ENCODE peak calls at places on chromosomes 7 and 10, in eight cellular contexts. K is HTR-8/SVneo; G is stimulated activated CD4-positive, alpha-beta T cell treated with anti-CD3 and anti-CD28 coated beads, TNF-alpha, amount 100 ng/mL, for 1 hour; W is right cardiac atrium; O is nucleus accumbens; S is endothelial cell; X is left cardiac atrium; E is HT-29. L is an unnamed sample.

GRCh38 chr7:80415522-80415921 is 96.3 kb downstream of the GNAT3 start:
- DNase-seq in K (no peak), G (no peak), W (no peak), O (no peak), S (no peak), X (no peak), E (no peak), L (no peak)

GRCh38 chr7:7761340-7761973 is 43.0 kb upstream of the RPA3 start:
- DNase-seq in K (peak; percentile 28), G (no peak), W (no peak), O (no peak), S (no peak), X (no peak), E (peak; percentile 62), L (no peak)

GRCh38 chr10:125231116-125231812 is 70.9 kb upstream of the CTBP2 start:
- DNase-seq in K (peak; percentile 91), G (no peak), W (no peak), O (no peak), S (no peak), X (no peak), E (peak; percentile 75), L (no peak)

GRCh38 chr10:70063418-70064098 is 10.9 kb downstream of the MACROH2A2 start:
- DNase-seq in K (no peak), G (no peak), W (no peak), O (no peak), S (no peak), X (no peak), E (no peak), L (no peak)

GRCh38 chr10:36621346-36621745 is 504.1 kb upstream of the ANKRD30A start:
- DNase-seq in K (no peak), G (no peak), W (no peak), O (no peak), S (no peak), X (no peak), E (no peak), L (no peak)

GRCh38 chr10:86335831-86336230 is 30.8 kb downstream of the GRID1 start:
- DNase-seq in K (no peak), G (no peak), W (peak; percentile 2), O (no peak), S (no peak), X (no peak), E (no peak), L (no peak)

GRCh38 chr7:154183946-154184345 is 131.7 kb downstream of the DPP6 start:
- DNase-seq in K (no peak), G (no peak), W (no peak), O (no peak), S (no peak), X (no peak), E (no peak), L (no peak)

GRCh38 chr7:92788559-92789183 is 47.7 kb downstream of the CDK6 start:
- DNase-seq in K (no peak), G (no peak), W (no peak), O (no peak), S (no peak), X (no peak), E (no peak), L (no peak)

GRCh38 chr7:43648725-43649406 is 66.0 kb downstream of the STK17A start:
- DNase-seq in K (no peak), G (peak; percentile 57), W (no peak), O (no peak), S (no peak), X (no peak), E (no peak), L (peak; percentile 56)

GRCh38 chr7:133789951-133790350 is 337.2 kb upstream of the LRGUK start:
- DNase-seq in K (no peak), G (no peak), W (no peak), O (no peak), S (no peak), X (no peak), E (no peak), L (no peak)

GRCh38 chr7:29319719-29320521 is 125.3 kb downstream of the CHN2 start:
- DNase-seq in K (no peak), G (no peak), W (no peak), O (peak; percentile 66), S (no peak), X (no peak), E (no peak), L (no peak)

GRCh38 chr7:118245267-118246040 is 20.9 kb downstream of the ANKRD7 start:
- DNase-seq in K (no peak), G (no peak), W (no peak), O (no peak), S (no peak), X (no peak), E (no peak), L (no peak)

GRCh38 chr10:69497235-69497561 is 45.9 kb downstream of the TSPAN15 start:
- DNase-seq in K (no peak), G (no peak), W (peak; percentile 8), O (peak; percentile 46), S (no peak), X (no peak), E (no peak), L (no peak)

GRCh38 chr10:11142809-11143208 is 125.1 kb downstream of the CELF2 start:
- DNase-seq in K (no peak), G (no peak), W (no peak), O (no peak), S (no peak), X (no peak), E (no peak), L (no peak)

GRCh38 chr10:32060372-32060771 is 4.1 kb upstream of the KIF5B start:
- DNase-seq in K (no peak), G (no peak), W (no peak), O (no peak), S (no peak), X (no peak), E (no peak), L (no peak)

GRCh38 chr10:110010076-110011069 is 2.6 kb downstream of the ADD3 start:
- DNase-seq in K (no peak), G (peak; percentile 36), W (no peak), O (no peak), S (no peak), X (no peak), E (no peak), L (peak; percentile 30)

GRCh38 chr10:48523820-48524758 is 80.8 kb downstream of the ARHGAP22 start:
- DNase-seq in K (peak; percentile 55), G (no peak), W (no peak), O (no peak), S (peak; percentile 55), X (no peak), E (no peak), L (no peak)

GRCh38 chr10:100496567-100496966 is 23.1 kb downstream of the SEC31B start:
- DNase-seq in K (no peak), G (no peak), W (no peak), O (no peak), S (no peak), X (no peak), E (no peak), L (no peak)

GRCh38 chr10:15748137-15748536 is 28.4 kb upstream of the ITGA8 start:
- DNase-seq in K (no peak), G (no peak), W (no peak), O (no peak), S (no peak), X (no peak), E (no peak), L (no peak)

GRCh38 chr7:8109196-8110022 is 140.8 kb downstream of the GLCCI1 start:
- DNase-seq in K (no peak), G (no peak), W (no peak), O (no peak), S (no peak), X (no peak), E (peak; percentile 16), L (no peak)

GRCh38 chr10:9137368-9137767 is 1082.9 kb downstream of the GATA3 start:
- DNase-seq in K (no peak), G (no peak), W (no peak), O (no peak), S (no peak), X (no peak), E (no peak), L (no peak)

GRCh38 chr7:111730476-111731300 is 168.4 kb upstream of the IMMP2L start:
- DNase-seq in K (peak; percentile 14), G (no peak), W (no peak), O (no peak), S (no peak), X (no peak), E (peak; percentile 37), L (no peak)

GRCh38 chr7:134946260-134946659 is 40.0 kb upstream of the AGBL3 start:
- DNase-seq in K (no peak), G (no peak), W (no peak), O (peak; percentile 5), S (no peak), X (no peak), E (no peak), L (no peak)

GRCh38 chr10:13831711-13832110 is 244.9 kb downstream of the PRPF18 start:
- DNase-seq in K (no peak), G (no peak), W (no peak), O (no peak), S (peak; percentile 31), X (no peak), E (no peak), L (no peak)

GRCh38 chr7:1851731-1852531 is 181.9 kb downstream of the ELFN1 start:
- DNase-seq in K (no peak), G (no peak), W (peak; percentile 45), O (no peak), S (no peak), X (peak; percentile 25), E (no peak), L (no peak)

GRCh38 chr7:149427096-149427680 is 33.7 kb downstream of the ZNF777 start:
- DNase-seq in K (no peak), G (no peak), W (no peak), O (no peak), S (no peak), X (no peak), E (no peak), L (no peak)

GRCh38 chr7:94003446-94004023 is 620 bp downstream of the BET1 start:
- DNase-seq in K (no peak), G (no peak), W (no peak), O (no peak), S (no peak), X (no peak), E (peak; percentile 63), L (no peak)

GRCh38 chr10:48247680-48248079 is 26.8 kb downstream of the FRMPD2 start:
- DNase-seq in K (no peak), G (no peak), W (no peak), O (no peak), S (no peak), X (no peak), E (no peak), L (no peak)

GRCh38 chr7:47931788-47932425 is 16.4 kb downstream of the PKD1L1 start:
- DNase-seq in K (no peak), G (no peak), W (no peak), O (no peak), S (no peak), X (no peak), E (no peak), L (no peak)

GRCh38 chr7:29063231-29063630 is 83.1 kb downstream of the CPVL start:
- DNase-seq in K (no peak), G (no peak), W (no peak), O (no peak), S (no peak), X (no peak), E (no peak), L (no peak)

GRCh38 chr7:153472516-153472915 is 579.7 kb upstream of the DPP6 start:
- DNase-seq in K (no peak), G (no peak), W (no peak), O (no peak), S (no peak), X (no peak), E (no peak), L (no peak)

GRCh38 chr7:115087437-115087836 is 165.5 kb downstream of the MDFIC start:
- DNase-seq in K (no peak), G (no peak), W (no peak), O (no peak), S (no peak), X (no peak), E (peak; percentile 64), L (no peak)

GRCh38 chr7:157565981-157566630 is 229.3 kb downstream of the DNAJB6 start:
- DNase-seq in K (no peak), G (no peak), W (peak; percentile 16), O (no peak), S (no peak), X (no peak), E (no peak), L (no peak)

GRCh38 chr7:101134399-101134980 is 7.6 kb downstream of the SERPINE1 start:
- DNase-seq in K (no peak), G (no peak), W (no peak), O (no peak), S (no peak), X (no peak), E (no peak), L (no peak)

L was measured in activated T-helper 1 cell treated with anti-CD3 and anti-CD28 coated beads, Interleukin-2, amount 50 U/mL, for 16 hours.